ENCODE peak calls at places on chromosomes 6 and 20, in five cellular contexts. Z is neural progenitor cell; S is IMR-90; F is naive thymus-derived CD4-positive, alpha-beta T cell; Y is transverse colon. E is an unnamed sample.

GRCh38 chr20:4699957-4700356 is 21.8 kb upstream of the PRND start:
- DNase-seq in Z (no peak), F (no peak), Y (no peak), S (no peak), E (no peak)

GRCh38 chr6:46444772-46445454 is 46.3 kb downstream of the RCAN2 start:
- DNase-seq in F (no peak), Z (no peak), S (no peak), Y (no peak), E (no peak)

GRCh38 chr20:62063981-62064787 is 1.5 kb downstream of the TAF4 start:
- DNase-seq in Z (peak; percentile 62), Y (peak; percentile 59), S (no peak), F (no peak), E (peak; percentile 48)

GRCh38 chr6:2970753-2971419 is 481 bp downstream of the SERPINB6 start:
- DNase-seq in Y (peak; percentile 80), Z (peak; percentile 64), F (peak; percentile 38), S (peak; percentile 49), E (peak; percentile 48)

GRCh38 chr6:43481591-43482242 is 4.3 kb downstream of the TJAP1 start:
- DNase-seq in F (no peak), S (no peak), Z (no peak), Y (no peak), E (no peak)

GRCh38 chr20:22775671-22776139 is 191.3 kb upstream of the FOXA2 start:
- DNase-seq in F (no peak), Z (no peak), Y (no peak), S (peak; percentile 65), E (no peak)

GRCh38 chr6:117346142-117346930 is 79.4 kb downstream of the ROS1 start:
- DNase-seq in S (peak; percentile 28), Z (peak; percentile 4), F (peak; percentile 14), Y (no peak), E (no peak)

GRCh38 chr20:35698298-35699126 is 640 bp downstream of the NFS1 start:
- DNase-seq in Z (peak; percentile 47), Y (no peak), S (no peak), F (no peak), E (no peak)

GRCh38 chr6:87846446-87846845 is 144.4 kb upstream of the AKIRIN2 start:
- DNase-seq in S (no peak), Z (no peak), Y (no peak), F (no peak), E (no peak)

GRCh38 chr6:44011350-44011925 is 115.8 kb downstream of the MRPL14 start:
- DNase-seq in Y (no peak), S (no peak), F (no peak), Z (no peak), E (no peak)

GRCh38 chr6:4879724-4880372 is 103.6 kb downstream of the CDYL start:
- DNase-seq in F (no peak), Y (peak; percentile 51), Z (no peak), S (no peak), E (peak; percentile 4)

GRCh38 chr6:154408906-154409500 is 52.4 kb upstream of the IPCEF1 start:
- DNase-seq in F (peak; percentile 4), S (peak; percentile 66), Z (no peak), Y (peak; percentile 18), E (peak; percentile 30)

GRCh38 chr6:110067837-110068591 is 89.9 kb downstream of the GPR6 start:
- DNase-seq in Y (no peak), F (no peak), S (no peak), Z (peak; percentile 53), E (no peak)

GRCh38 chr6:108114861-108115597 is 40.5 kb upstream of the OSTM1 start:
- DNase-seq in F (no peak), Z (peak; percentile 89), Y (peak; percentile 31), S (peak; percentile 55), E (no peak)
- H3K4me1 ChIP-seq in F (peaks cover 17% of the 10 kb centered on the region), Z (peaks cover 40% of the 10 kb centered on the region), Y (peaks cover 27% of the 10 kb centered on the region), S (no peaks in the 10 kb centered on the region), E (no peaks in the 10 kb centered on the region)

GRCh38 chr6:106084973-106085686 is 1.0 kb upstream of the PRDM1 start:
- DNase-seq in Z (peak; percentile 58), Y (no peak), F (no peak), S (peak; percentile 68), E (no peak)
- H3K4me3 ChIP-seq in Z (peak overlapping the region; percentile 51), Y (no peak overlapping the region), F (no peak overlapping the region), S (peak overlapping the region; percentile 85), E (no peak overlapping the region)

GRCh38 chr6:142395768-142396231 is 94.0 kb downstream of the ADGRG6 start:
- DNase-seq in Z (no peak), F (peak; percentile 88), S (peak; percentile 31), Y (no peak), E (no peak)
- H3K4me1 ChIP-seq in Z (no peaks in the 10 kb centered on the region), F (peaks cover 9% of the 10 kb centered on the region), S (peaks cover 3% of the 10 kb centered on the region), Y (no peaks in the 10 kb centered on the region), E (no peaks in the 10 kb centered on the region)

GRCh38 chr6:13261464-13261994 is 66.8 kb downstream of the TBC1D7 start:
- DNase-seq in F (peak; percentile 19), Y (peak; percentile 19), S (no peak), Z (no peak), E (no peak)
- H3K4me3 ChIP-seq in F (no peak overlapping the region), Y (no peak overlapping the region), S (no peak overlapping the region), Z (no peak overlapping the region), E (no peak overlapping the region)

E was measured in HAP-1.